ENCODE peak calls at places on chromosomes 11 and 22, in five cellular contexts. D, G, P, Y and U are unnamed samples. For H3K36me3, the result is how much of the 10 kb centered on the place peaks cover.

GRCh38 chr11:22878604-22879003 is 18.3 kb upstream of the CCDC179 start:
- DNase-seq in D (no peak), G (no peak), P (peak), Y (no peak), U (no peak)

GRCh38 chr22:31585161-31585859 is 76.7 kb downstream of the PISD start:
- DNase-seq in D (no peak), G (no peak), P (no peak), Y (peak), U (no peak)

GRCh38 chr22:27022256-27022655 is 364.9 kb downstream of the MIAT start:
- DNase-seq in D (no peak), G (no peak), P (no peak), Y (no peak), U (no peak)

GRCh38 chr11:108019870-108020540 is 11.3 kb downstream of the CUL5 start:
- DNase-seq in D (no peak), G (no peak), P (no peak), Y (peak), U (no peak)

GRCh38 chr11:7968686-7969085 is 3.4 kb upstream of the NLRP10 start:
- DNase-seq in D (no peak), G (no peak), P (no peak), Y (peak), U (no peak)

GRCh38 chr22:38906024-38906423 is 34.0 kb upstream of the CBX6 start:
- DNase-seq in D (no peak), G (no peak), P (no peak), Y (no peak), U (no peak)

GRCh38 chr22:45876136-45877035 is 100.6 kb downstream of the WNT7B start:
- DNase-seq in D (no peak), G (peak), P (no peak), Y (no peak), U (no peak)

GRCh38 chr11:79437274-79437980 is 3.4 kb downstream of the TENM4 start:
- DNase-seq in D (peak), G (peak), P (no peak), Y (peak), U (no peak)

GRCh38 chr22:48053973-48054372 is 1291.5 kb downstream of the TBC1D22A start:
- DNase-seq in D (no peak), G (no peak), P (no peak), Y (no peak), U (no peak)

GRCh38 chr22:28297504-28297903 is 378.4 kb upstream of the PITPNB start:
- DNase-seq in D (no peak), G (no peak), P (no peak), Y (no peak), U (no peak)

GRCh38 chr22:22955866-22956535 is 68.4 kb downstream of the IGLL5 start:
- DNase-seq in D (peak), G (no peak), P (peak), Y (peak), U (no peak)

GRCh38 chr11:34438529-34439507 is at the start of gene CAT:
- DNase-seq in D (peak), G (peak), P (peak), Y (peak), U (peak)

GRCh38 chr22:38097557-38098409 is 12.7 kb downstream of the BAIAP2L2 start:
- DNase-seq in D (no peak), G (peak), P (no peak), Y (no peak), U (no peak)

GRCh38 chr11:26144309-26144690 is 187.6 kb upstream of the ANO3 start:
- DNase-seq in D (no peak), G (no peak), P (no peak), Y (no peak), U (no peak)

GRCh38 chr22:39290724-39291161 is 28.7 kb downstream of the RPL3 start:
- DNase-seq in D (peak), G (no peak), P (peak), Y (no peak), U (no peak)

GRCh38 chr22:46827072-46827780 is 64.8 kb downstream of the TBC1D22A start:
- DNase-seq in D (no peak), G (peak), P (no peak), Y (no peak), U (no peak)

GRCh38 chr11:27701262-27702105 is 1.2 kb upstream of the BDNF start:
- DNase-seq in D (no peak), G (no peak), P (peak), Y (peak), U (no peak)

GRCh38 chr11:17256512-17256911 is 20.0 kb upstream of the NUCB2 start:
- DNase-seq in D (no peak), G (no peak), P (peak), Y (peak), U (no peak)

GRCh38 chr11:34318111-34319037 is 39.4 kb downstream of the ABTB2 start:
- DNase-seq in D (no peak), G (no peak), P (peak), Y (peak), U (peak)

GRCh38 chr11:17471501-17471900 is 5.1 kb downstream of the ABCC8 start:
- DNase-seq in D (no peak), G (no peak), P (peak), Y (no peak), U (no peak)

GRCh38 chr11:8913961-8914660 is 3.1 kb downstream of the AKIP1 start:
- DNase-seq in D (no peak), G (no peak), P (peak), Y (peak), U (no peak)

GRCh38 chr22:19042285-19043110 is 79.7 kb downstream of the DGCR2 start:
- DNase-seq in D (no peak), G (peak), P (no peak), Y (no peak), U (no peak)

GRCh38 chr11:26579683-26580082 is 7.6 kb upstream of the MUC15 start:
- DNase-seq in D (no peak), G (no peak), P (no peak), Y (no peak), U (no peak)

GRCh38 chr11:34481307-34481706 is 32.3 kb downstream of the ELF5 start:
- DNase-seq in D (no peak), G (no peak), P (peak), Y (no peak), U (no peak)

GRCh38 chr11:132035736-132036135 is 665.3 kb downstream of the NTM start:
- DNase-seq in D (no peak), G (no peak), P (no peak), Y (no peak), U (no peak)

GRCh38 chr11:43868852-43869567 is 11.6 kb upstream of the ALKBH3 start:
- DNase-seq in D (no peak), G (no peak), P (peak), Y (peak), U (no peak)

GRCh38 chr11:10385696-10386095 is 69.4 kb upstream of the AMPD3 start:
- DNase-seq in D (peak), G (no peak), P (no peak), Y (no peak), U (no peak)

GRCh38 chr11:103736323-103736722 is 300.1 kb upstream of the DDI1 start:
- DNase-seq in D (no peak), G (no peak), P (no peak), Y (no peak), U (no peak)

GRCh38 chr22:25051073-25051472 is 98.6 kb downstream of the KIAA1671 start:
- DNase-seq in D (no peak), G (no peak), P (peak), Y (no peak), U (no peak)

GRCh38 chr11:12930850-12931249 is 78.3 kb upstream of the RASSF10 start:
- DNase-seq in D (no peak), G (no peak), P (no peak), Y (peak), U (no peak)

GRCh38 chr11:12936200-12936599 is 72.9 kb upstream of the RASSF10 start:
- DNase-seq in D (no peak), G (no peak), P (no peak), Y (no peak), U (no peak)

DNA sequence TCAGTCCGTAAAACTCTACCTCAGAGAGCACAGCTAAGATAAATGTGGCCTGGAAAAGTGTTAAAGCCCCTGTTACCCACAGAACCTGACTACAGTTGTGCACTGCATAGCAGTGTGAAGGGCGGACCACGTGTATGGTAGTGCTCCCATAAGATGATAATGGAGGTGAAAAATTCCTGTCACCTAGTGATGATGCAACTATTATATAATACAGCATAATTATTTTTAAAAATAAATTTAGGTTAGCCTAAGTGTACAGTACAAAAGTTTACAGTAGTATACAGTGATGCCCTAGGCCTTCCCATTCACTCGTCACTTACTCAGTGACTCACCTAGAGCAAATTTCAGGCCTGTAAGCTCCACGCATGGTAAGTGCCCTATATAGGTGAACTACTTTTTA is 76.6 kb upstream of the RASSF10 start:
- DNase-seq in D (no peak), G (no peak), P (no peak), Y (no peak), U (no peak)
- H3K36me3 ChIP-seq in D (under half), G (under half), P (under half), Y (half or more), U (under half)

GRCh38 chr11:1469287-1469910 is 17.2 kb downstream of the MOB2 start:
- DNase-seq in D (no peak), G (no peak), P (no peak), Y (no peak), U (no peak)
- H3K36me3 ChIP-seq in D (under half), G (under half), P (under half), Y (under half), U (under half)

GRCh38 chr11:19915808-19916207 is 203.2 kb downstream of the NAV2 start:
- DNase-seq in D (no peak), G (no peak), P (no peak), Y (no peak), U (no peak)

GRCh38 chr11:19912206-19913118 is 199.8 kb downstream of the NAV2 start:
- DNase-seq in D (no peak), G (no peak), P (no peak), Y (peak), U (no peak)

GRCh38 chr11:19913893-19914249 is 201.2 kb downstream of the NAV2 start:
- DNase-seq in D (no peak), G (no peak), P (no peak), Y (no peak), U (no peak)

GRCh38 chr11:19910931-19911330 is 198.3 kb downstream of the NAV2 start:
- DNase-seq in D (no peak), G (no peak), P (no peak), Y (no peak), U (no peak)

DNA sequence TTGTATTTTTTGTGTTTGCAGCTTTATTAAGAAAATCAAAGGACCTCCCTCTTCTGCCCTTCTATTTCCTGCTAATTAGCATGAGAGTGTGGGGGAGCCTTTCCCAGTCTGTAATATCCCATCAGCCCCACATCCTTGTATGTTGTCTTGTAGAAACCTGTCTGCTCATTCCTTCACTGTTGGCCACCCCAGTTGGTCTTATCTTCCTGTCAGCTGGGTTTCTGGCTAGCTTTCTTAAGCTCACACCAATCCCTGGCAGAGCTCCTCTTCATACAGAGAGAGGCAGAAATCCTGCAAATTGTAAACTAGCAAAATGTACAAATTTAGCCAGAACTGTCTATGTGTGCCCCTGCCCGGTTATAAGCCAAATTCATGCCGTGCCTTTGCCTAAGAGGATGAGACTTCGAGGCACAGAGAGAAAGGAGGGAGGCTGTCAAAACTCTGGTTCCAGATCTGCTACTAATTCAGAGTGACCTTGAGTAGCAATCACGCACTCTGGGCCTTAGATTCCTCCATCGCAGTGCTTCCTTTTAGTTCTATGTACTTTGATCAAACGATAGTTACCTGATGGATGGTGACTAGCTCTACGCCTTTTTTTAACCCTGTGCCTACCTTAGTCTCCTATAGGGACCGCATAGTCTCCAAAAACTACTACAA is 200.7 kb downstream of the NAV2 start:
- DNase-seq in D (no peak), G (no peak), P (no peak), Y (no peak), U (no peak)
- H3K36me3 ChIP-seq in D (under half), G (under half), P (under half), Y (under half), U (under half)

GRCh38 chr22:49678842-49679170 is 148.9 kb downstream of the BRD1 start:
- DNase-seq in D (no peak), G (no peak), P (no peak), Y (no peak), U (no peak)
- H3K36me3 ChIP-seq in D (under half), G (under half), P (under half), Y (under half), U (under half)